ENCODE peak calls at places on chromosomes 6 and 20, in seven cellular contexts. F, G, H, O, C, V and E are unnamed samples.
A peak's percentile ranks its signal among the peaks of the same experiment; 100 is the strongest.

GRCh38 chr6:108242721-108243120 is 18.1 kb downstream of the SNX3 start:
- DNase-seq in H (no peak), O (no peak), F (no peak), C (no peak), G (no peak), V (no peak), E (no peak)

GRCh38 chr20:34190679-34191090 is 50.5 kb upstream of the ASIP start:
- DNase-seq in F (peak; percentile 76), C (peak; percentile 67), G (peak; percentile 72), V (peak; percentile 87), H (peak; percentile 62), O (peak; percentile 81), E (peak; percentile 86)

GRCh38 chr6:90397929-90398674 is 101.5 kb upstream of the BACH2 start:
- DNase-seq in H (no peak), V (no peak), C (no peak), O (no peak), F (peak; percentile 61), G (no peak), E (no peak)

GRCh38 chr6:16739329-16739801 is 21.9 kb downstream of the ATXN1 start:
- DNase-seq in F (no peak), H (no peak), O (no peak), C (no peak), V (no peak), G (no peak), E (no peak)

GRCh38 chr20:61968932-61969331 is 96.7 kb downstream of the TAF4 start:
- DNase-seq in G (no peak), V (no peak), C (no peak), F (no peak), O (no peak), H (no peak), E (no peak)

GRCh38 chr6:25401711-25402110 is 122.5 kb downstream of the CARMIL1 start:
- DNase-seq in O (no peak), H (no peak), G (no peak), V (no peak), C (no peak), F (no peak), E (no peak)

GRCh38 chr6:159505140-159505922 is 187.7 kb downstream of the SOD2 start:
- DNase-seq in F (no peak), O (no peak), C (no peak), G (no peak), H (peak; percentile 28), V (no peak), E (no peak)

GRCh38 chr20:34337982-34338756 is 24.9 kb upstream of the ITCH start:
- DNase-seq in O (no peak), H (no peak), C (no peak), G (no peak), F (no peak), V (no peak), E (no peak)

GRCh38 chr6:21245488-21245887 is 348.1 kb upstream of the SOX4 start:
- DNase-seq in O (no peak), V (no peak), F (no peak), C (no peak), G (no peak), H (no peak), E (peak; percentile 46)

GRCh38 chr20:20003088-20003954 is 13.8 kb upstream of the NAA20 start:
- DNase-seq in V (no peak), C (no peak), H (peak; percentile 69), G (peak; percentile 76), F (peak; percentile 78), O (peak; percentile 52), E (no peak)

GRCh38 chr6:143429970-143430369 is 20.5 kb downstream of the ADAT2 start:
- DNase-seq in C (no peak), F (no peak), V (no peak), O (no peak), H (no peak), G (no peak), E (no peak)

GRCh38 chr20:46678516-46678915 is 10.7 kb downstream of the TP53RK start:
- DNase-seq in G (no peak), O (no peak), V (no peak), C (no peak), F (no peak), H (no peak), E (no peak)

GRCh38 chr6:44040786-44041185 is 86.5 kb downstream of the MRPL14 start:
- DNase-seq in V (no peak), G (peak; percentile 23), O (no peak), H (no peak), C (no peak), F (no peak), E (no peak)

GRCh38 chr20:61886721-61887658 is 178.7 kb downstream of the TAF4 start:
- DNase-seq in F (peak; percentile 31), H (peak; percentile 27), O (no peak), V (peak; percentile 49), C (peak; percentile 23), G (no peak), E (peak; percentile 68)

GRCh38 chr6:121319112-121319553 is 15.1 kb downstream of the TBC1D32 start:
- DNase-seq in V (peak; percentile 54), O (no peak), H (no peak), F (no peak), C (no peak), G (no peak), E (no peak)

GRCh38 chr6:170393807-170394399 is 87.3 kb downstream of the FAM120B start:
- DNase-seq in V (no peak), O (no peak), C (no peak), H (no peak), F (no peak), G (no peak), E (no peak)

GRCh38 chr6:43644940-43645612 is at the start of gene RSPH9:
- DNase-seq in G (peak; percentile 76), O (peak; percentile 63), C (no peak), H (peak; percentile 42), V (peak; percentile 88), F (peak; percentile 58), E (peak; percentile 59)

GRCh38 chr20:24771651-24772061 is 177.4 kb upstream of the CST7 start:
- DNase-seq in C (no peak), V (no peak), O (no peak), G (peak; percentile 32), H (no peak), F (no peak), E (no peak)

GRCh38 chr6:40037271-40037670 is 103.0 kb upstream of the MOCS1 start:
- DNase-seq in H (no peak), C (no peak), V (no peak), G (no peak), F (no peak), O (no peak), E (no peak)
- H3K9me3 ChIP-seq in H (no peaks in the 10 kb centered on the region), C (no peaks in the 10 kb centered on the region), V (no peaks in the 10 kb centered on the region), G (no peaks in the 10 kb centered on the region), F (no peaks in the 10 kb centered on the region), O (no peaks in the 10 kb centered on the region), E (no peaks in the 10 kb centered on the region)

DNA sequence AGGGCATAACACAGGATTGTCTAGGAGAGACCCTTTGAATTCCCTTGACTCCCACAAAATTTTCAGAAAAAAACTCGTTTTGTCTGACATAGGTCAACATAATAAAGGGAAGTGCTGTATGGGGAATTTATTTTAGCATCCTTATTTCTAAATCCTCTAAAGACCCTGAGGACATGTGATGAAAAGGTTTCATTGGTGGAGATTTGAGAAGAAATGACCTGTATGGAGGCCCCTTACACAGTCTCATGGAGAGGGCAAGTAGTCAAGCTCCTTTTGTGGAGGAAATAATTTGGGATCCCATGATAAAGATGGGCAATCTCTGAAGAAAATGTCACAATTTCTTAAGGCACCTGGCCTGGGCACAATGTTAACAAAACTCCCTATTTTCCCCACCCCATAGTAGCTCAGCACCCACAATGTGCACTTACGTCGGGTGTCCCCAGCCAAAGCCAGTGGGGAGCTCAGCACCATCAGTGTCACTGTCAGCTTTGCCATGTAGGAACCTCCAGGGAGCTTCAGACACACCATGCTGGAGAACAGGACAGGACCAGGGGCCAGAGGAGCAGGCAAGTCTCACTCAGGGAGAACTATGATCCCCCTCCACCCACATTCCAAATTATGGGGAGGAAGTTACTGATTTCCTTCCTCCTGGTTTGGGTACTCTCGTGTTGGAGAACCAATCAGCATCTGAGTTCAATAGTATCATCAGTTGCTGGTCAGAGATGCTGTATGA is at the start of gene HLA-DRB5:
- DNase-seq in C (peak; percentile 1), H (peak; percentile 5), G (peak; percentile 35), O (peak; percentile 8), V (no peak), F (peak; percentile 49), E (no peak)
- H3K4me3 ChIP-seq in C (no peak within 1 kb of the TSS), H (no peak within 1 kb of the TSS), G (no peak within 1 kb of the TSS), O (no peak within 1 kb of the TSS), V (no peak within 1 kb of the TSS), F (no peak within 1 kb of the TSS), E (no peak within 1 kb of the TSS)

DNA sequence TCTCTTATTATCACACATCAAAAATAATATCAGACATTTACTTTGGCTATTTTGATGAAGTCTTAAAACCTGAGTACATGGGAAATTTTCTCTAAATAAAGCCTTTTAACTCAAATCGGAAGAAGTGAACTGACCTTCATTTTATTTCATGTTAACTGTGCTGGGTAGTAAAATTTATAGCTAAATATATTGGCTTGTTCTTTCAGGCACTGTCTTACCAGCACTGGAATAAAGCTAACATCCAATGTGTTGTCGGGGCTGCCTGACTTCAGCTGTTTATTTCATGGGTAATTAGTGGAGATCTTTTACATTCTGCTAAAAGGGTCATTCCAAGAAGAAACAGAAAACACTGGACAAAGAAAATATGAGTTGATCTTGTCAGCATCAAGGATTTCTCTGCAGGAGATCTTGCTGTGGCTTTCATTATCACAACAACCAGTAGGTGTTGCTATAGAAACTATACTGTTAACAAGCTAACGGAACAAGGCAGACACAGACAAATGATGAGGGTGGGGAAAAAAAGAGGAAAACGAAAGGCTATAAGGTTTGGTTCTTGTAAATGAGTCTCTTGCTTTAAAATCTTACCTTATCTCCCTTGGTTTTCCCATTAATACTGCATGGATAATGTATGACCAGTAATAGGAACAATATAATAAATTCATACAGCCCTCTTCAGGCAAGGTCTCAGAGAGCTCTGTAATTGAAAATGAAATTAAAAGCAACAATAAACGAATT is 206.9 kb downstream of the SIM1 start:
- DNase-seq in F (no peak), H (no peak), O (no peak), G (no peak), V (no peak), C (peak; percentile 7), E (no peak)
- TF ChIP-seq CTCF in F (no peak), H (no peak), O (no peak), G (no peak), V (peak; percentile 26), C (peak; percentile 26), E (no peak)

GRCh38 chr20:56222945-56223344 is 25.6 kb upstream of the MC3R start:
- DNase-seq in C (no peak), F (no peak), V (no peak), H (no peak), O (no peak), G (no peak), E (no peak)

GRCh38 chr20:56222201-56222600 is 26.3 kb upstream of the MC3R start:
- DNase-seq in H (no peak), V (no peak), O (no peak), G (no peak), F (no peak), C (no peak), E (no peak)

GRCh38 chr20:56217820-56218219 is 30.7 kb upstream of the MC3R start:
- DNase-seq in G (no peak), O (no peak), F (no peak), C (no peak), V (no peak), H (no peak), E (no peak)

DNA sequence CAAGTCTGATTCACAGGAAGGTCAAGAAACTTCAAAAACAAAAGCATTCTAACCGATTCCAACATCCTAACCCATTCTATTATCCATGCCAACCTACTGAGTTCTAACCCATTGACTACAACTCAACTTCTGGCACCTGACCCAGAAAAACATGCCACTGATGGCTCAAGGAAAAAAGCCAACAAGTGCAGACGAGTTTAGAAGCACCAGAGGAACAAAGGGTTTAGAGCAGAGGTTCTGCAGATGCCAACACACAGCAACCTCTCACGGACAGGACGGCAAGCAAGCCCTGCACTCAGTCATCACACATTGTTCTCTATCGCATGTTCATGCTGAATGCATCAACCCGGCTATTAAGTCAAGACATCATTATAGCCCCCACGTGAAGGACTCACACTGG is 25.2 kb upstream of the MC3R start:
- DNase-seq in H (no peak), C (no peak), G (no peak), V (no peak), O (no peak), F (no peak), E (no peak)
- H3K9me3 ChIP-seq in H (no peaks in the 10 kb centered on the region), C (no peaks in the 10 kb centered on the region), G (no peaks in the 10 kb centered on the region), V (no peaks in the 10 kb centered on the region), O (no peaks in the 10 kb centered on the region), F (peaks cover 5% of the 10 kb centered on the region), E (no peaks in the 10 kb centered on the region)